ENCODE peak calls at places on chromosomes 7 and 10, in four cellular contexts. O is GM12878, Q is K562, R is SK-N-SH. Z is an unnamed sample.

GRCh38 chr7:36600869-36601530 is 123.3 kb downstream of the AOAH start:
- DNase-seq in O (no peak), Q (no peak), R (no peak), Z (peak)

GRCh38 chr10:66639351-66639750 is 286.5 kb upstream of the LRRTM3 start:
- DNase-seq in O (no peak), Q (no peak), R (no peak), Z (no peak)

GRCh38 chr7:2903686-2904162 is 59.6 kb upstream of the GNA12 start:
- DNase-seq in O (no peak), Q (no peak), R (no peak), Z (no peak)

GRCh38 chr10:63561421-63561820 is 40.2 kb downstream of the REEP3 start:
- DNase-seq in O (no peak), Q (no peak), R (no peak), Z (no peak)

GRCh38 chr7:24967696-24968095 is 12.3 kb downstream of the OSBPL3 start:
- DNase-seq in O (no peak), Q (no peak), R (no peak), Z (no peak)

GRCh38 chr10:13719411-13719810 is 132.6 kb downstream of the PRPF18 start:
- DNase-seq in O (no peak), Q (no peak), R (no peak), Z (no peak)

GRCh38 chr10:31664803-31665202 is 263.8 kb downstream of the ARHGAP12 start:
- DNase-seq in O (no peak), Q (no peak), R (no peak), Z (no peak)

GRCh38 chr10:110788620-110789385 is 82.9 kb upstream of the PDCD4 start:
- DNase-seq in O (no peak), Q (no peak), R (peak), Z (no peak)

GRCh38 chr7:81111781-81112540 is 193.1 kb upstream of the SEMA3C start:
- DNase-seq in O (no peak), Q (no peak), R (peak), Z (no peak)

GRCh38 chr7:19508821-19509220 is 200.0 kb downstream of the POLR1F start:
- DNase-seq in O (no peak), Q (no peak), R (no peak), Z (no peak)

DNA sequence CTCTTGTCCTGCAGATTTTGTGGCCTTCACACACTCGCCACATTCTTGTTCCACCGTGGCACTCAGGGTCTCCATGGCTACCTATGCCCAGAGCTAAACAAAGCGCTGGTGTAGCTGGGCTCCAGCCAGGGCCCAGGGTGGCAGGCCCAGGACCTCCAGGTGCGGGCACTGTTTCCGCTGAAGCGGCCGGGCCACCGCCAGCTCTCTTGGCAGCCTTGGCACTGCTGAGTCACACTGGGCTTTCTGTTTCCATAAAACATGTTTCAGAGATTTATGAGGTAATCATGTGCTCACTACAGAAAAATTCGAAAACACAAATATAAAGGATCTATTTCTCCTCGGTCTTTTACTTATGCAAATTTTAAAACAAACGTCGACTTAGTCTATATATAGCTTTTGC is 51.3 kb downstream of the AOC1 start:
- DNase-seq in O (no peak), Q (no peak), R (peak), Z (no peak)
- TF ChIP-seq NRF1 in O (no peak), Q (no peak), R (no peak), Z (no peak)

DNA sequence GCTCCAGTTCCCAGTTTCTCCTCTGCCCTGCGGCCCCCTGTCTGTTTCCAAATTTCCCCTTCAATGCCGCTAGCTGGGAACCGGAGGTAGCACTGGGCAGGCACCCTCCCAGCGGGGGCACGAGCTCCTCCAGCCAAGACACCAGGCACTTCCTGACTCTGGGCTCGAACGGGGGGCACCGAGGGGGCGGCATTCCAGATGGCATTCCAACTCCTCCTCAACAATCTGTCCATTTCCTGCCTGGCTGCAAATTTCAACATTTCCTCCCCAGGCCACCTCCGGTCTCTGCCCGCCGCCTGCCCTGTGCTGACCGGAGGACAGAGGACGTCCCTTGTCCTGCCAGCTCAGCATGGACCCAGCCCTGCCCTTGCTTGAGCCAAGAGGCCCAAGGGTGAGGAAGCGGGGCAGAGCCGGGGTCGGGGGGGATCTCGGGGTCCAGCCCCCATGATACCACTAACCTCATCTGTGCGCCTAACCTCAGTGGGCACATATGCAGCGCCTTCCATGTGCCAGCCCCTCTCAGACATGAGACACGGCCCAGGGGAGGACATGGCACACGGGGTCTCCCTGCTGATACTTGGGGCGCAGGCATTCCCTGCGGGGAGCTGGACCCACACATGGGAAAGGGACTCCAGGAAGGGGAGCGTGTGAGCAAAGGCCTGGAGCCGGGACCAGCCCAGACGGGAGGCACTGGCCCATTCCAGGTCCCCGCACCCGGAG is 58.0 kb downstream of the PDGFA start:
- DNase-seq in O (no peak), Q (no peak), R (no peak), Z (no peak)
- TF ChIP-seq NRF1 in O (no peak), Q (no peak), R (no peak), Z (no peak)

GRCh38 chr10:28558186-28558585 is 25.3 kb downstream of the WAC start:
- DNase-seq in O (no peak), Q (no peak), R (no peak), Z (no peak)

GRCh38 chr10:28560617-28561016 is 27.7 kb downstream of the WAC start:
- DNase-seq in O (no peak), Q (no peak), R (no peak), Z (no peak)

GRCh38 chr10:28558923-28559508 is 26.1 kb downstream of the WAC start:
- DNase-seq in O (no peak), Q (no peak), R (no peak), Z (no peak)

GRCh38 chr10:28561531-28561930 is 28.6 kb downstream of the WAC start:
- DNase-seq in O (no peak), Q (no peak), R (no peak), Z (peak)

DNA sequence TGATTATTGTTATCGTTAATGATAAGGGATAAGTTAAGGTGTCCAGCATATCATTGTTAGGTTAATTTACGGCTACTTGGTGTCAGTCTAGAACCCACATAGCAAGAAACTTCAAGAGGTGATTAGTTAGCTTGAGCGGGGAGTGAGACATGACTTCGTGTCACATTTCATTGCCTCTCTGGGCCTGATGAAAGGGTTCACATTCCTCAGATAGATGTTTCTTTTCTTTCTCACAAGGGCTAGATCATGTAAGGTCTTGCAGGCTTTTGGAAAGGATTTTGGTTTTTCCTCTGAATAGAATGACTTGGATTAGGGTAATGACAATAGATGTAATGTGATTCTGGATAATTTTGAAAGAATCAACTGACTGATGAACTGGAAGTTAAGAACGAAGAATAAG is 26.7 kb downstream of the WAC start:
- DNase-seq in O (no peak), Q (no peak), R (no peak), Z (no peak)
- TF ChIP-seq NRF1 in O (no peak), Q (no peak), R (no peak), Z (no peak)

DNA sequence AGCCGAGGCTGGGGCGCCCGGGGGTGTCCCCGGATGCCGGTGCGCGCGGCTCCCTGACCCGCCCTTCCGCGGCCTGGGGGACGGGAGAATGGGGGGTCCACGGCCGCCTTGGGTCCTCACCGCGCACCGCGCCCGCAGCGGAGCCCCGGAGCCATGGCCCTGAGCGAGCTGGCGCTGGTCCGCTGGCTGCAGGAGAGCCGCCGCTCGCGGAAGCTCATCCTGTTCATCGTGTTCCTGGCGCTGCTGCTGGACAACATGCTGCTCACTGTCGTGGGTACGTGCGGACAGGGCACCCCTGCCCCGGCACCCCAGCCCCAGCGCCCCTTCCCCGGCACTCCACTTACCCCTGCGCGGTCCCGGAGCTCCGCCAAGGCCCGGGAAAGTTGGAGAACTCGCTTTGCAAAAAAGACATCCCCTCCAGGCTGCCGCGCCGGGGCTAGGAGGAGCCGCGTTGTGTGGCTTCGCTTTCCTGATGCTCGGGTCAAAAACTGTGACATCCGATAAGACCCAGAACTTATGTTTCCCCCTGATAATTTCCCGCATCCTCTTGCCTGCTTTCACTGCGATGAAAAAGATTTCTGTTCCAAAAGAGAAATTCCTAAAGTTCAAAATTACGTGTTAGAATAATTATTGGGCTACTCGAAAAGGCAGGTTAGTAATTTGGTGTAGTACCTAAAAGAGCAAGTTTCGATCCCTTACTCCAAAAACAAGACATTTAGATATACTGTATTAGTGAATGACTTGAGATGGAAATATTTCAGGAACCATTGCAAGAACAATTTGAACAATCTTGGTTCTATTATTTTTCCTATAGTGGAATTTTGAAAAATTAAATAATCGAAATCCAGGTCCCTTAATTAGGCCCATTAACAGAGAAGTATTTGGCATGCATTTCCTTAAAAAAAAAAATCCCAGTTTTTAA is 888 bp downstream of the SLC18A2 start:
- DNase-seq in O (no peak), Q (peak), R (peak), Z (peak)
- TF ChIP-seq NRF1 in O (no peak), Q (no peak), R (no peak), Z (no peak)

Z was measured in H1.